ENCODE peak calls at places on chromosomes 3 and 15, in five cellular contexts. One of them, this sample, is unnamed.

GRCh38 chr3:159764211-159765024 is 224.2 kb upstream of the IL12A start:
- DNase-seq in GM13976: peak; percentile 59
- DNase-seq in Calu3: no peak
- DNase-seq in substantia nigra: no peak
- DNase-seq in H54: peak; percentile 70
- DNase-seq in this sample: peak; percentile 56

GRCh38 chr3:141336672-141337522 is 31.4 kb upstream of the ZBTB38 start:
- DNase-seq in GM13976: peak; percentile 76
- DNase-seq in Calu3: no peak
- DNase-seq in substantia nigra: no peak
- DNase-seq in H54: peak; percentile 35
- DNase-seq in this sample: peak; percentile 47

GRCh38 chr15:41829959-41830646 is 2.2 kb downstream of the JMJD7 start:
- DNase-seq in GM13976: no peak
- DNase-seq in Calu3: no peak
- DNase-seq in substantia nigra: no peak
- DNase-seq in H54: no peak
- DNase-seq in this sample: no peak

GRCh38 chr3:9887478-9887877 is 2.9 kb upstream of the JAGN1 start:
- DNase-seq in GM13976: no peak
- DNase-seq in Calu3: no peak
- DNase-seq in substantia nigra: no peak
- DNase-seq in H54: no peak
- DNase-seq in this sample: no peak

GRCh38 chr15:58043192-58043903 is 22.2 kb downstream of the ALDH1A2 start:
- DNase-seq in GM13976: no peak
- DNase-seq in Calu3: peak; percentile 65
- DNase-seq in substantia nigra: no peak
- DNase-seq in H54: no peak
- DNase-seq in this sample: peak; percentile 38

GRCh38 chr3:141845407-141846049 is 30.9 kb upstream of the ATP1B3 start:
- DNase-seq in GM13976: no peak
- DNase-seq in Calu3: no peak
- DNase-seq in substantia nigra: no peak
- DNase-seq in H54: no peak
- DNase-seq in this sample: no peak

GRCh38 chr3:48685293-48685602 is 467 bp downstream of the NCKIPSD start:
- DNase-seq in GM13976: no peak
- DNase-seq in Calu3: no peak
- DNase-seq in substantia nigra: no peak
- DNase-seq in H54: no peak
- DNase-seq in this sample: no peak

GRCh38 chr3:170725285-170725731 is 139.4 kb upstream of the SLC7A14 start:
- DNase-seq in GM13976: no peak
- DNase-seq in Calu3: no peak
- DNase-seq in substantia nigra: no peak
- DNase-seq in H54: no peak
- DNase-seq in this sample: no peak

GRCh38 chr15:42832577-42832976 is 88.0 kb downstream of the TTBK2 start:
- DNase-seq in GM13976: no peak
- DNase-seq in Calu3: peak; percentile 27
- DNase-seq in substantia nigra: no peak
- DNase-seq in H54: peak; percentile 32
- DNase-seq in this sample: no peak

GRCh38 chr3:106457278-106458210 is 588.7 kb upstream of the CBLB start:
- DNase-seq in GM13976: peak; percentile 36
- DNase-seq in Calu3: no peak
- DNase-seq in substantia nigra: no peak
- DNase-seq in H54: peak; percentile 22
- DNase-seq in this sample: peak; percentile 63

GRCh38 chr3:196976891-196977420 is 8.3 kb upstream of the PIGZ start:
- DNase-seq in GM13976: no peak
- DNase-seq in Calu3: no peak
- DNase-seq in substantia nigra: no peak
- DNase-seq in H54: no peak
- DNase-seq in this sample: no peak

GRCh38 chr3:157718835-157719234 is 215.6 kb upstream of the VEPH1 start:
- DNase-seq in GM13976: no peak
- DNase-seq in Calu3: no peak
- DNase-seq in substantia nigra: no peak
- DNase-seq in H54: no peak
- DNase-seq in this sample: no peak

GRCh38 chr3:37862219-37862711 is 585 bp downstream of the CTDSPL start:
- DNase-seq in GM13976: no peak
- DNase-seq in Calu3: peak; percentile 41
- DNase-seq in substantia nigra: no peak
- DNase-seq in H54: peak; percentile 28
- DNase-seq in this sample: no peak

GRCh38 chr3:15861163-15861562 is 63.4 kb upstream of the ANKRD28 start:
- DNase-seq in GM13976: no peak
- DNase-seq in Calu3: no peak
- DNase-seq in substantia nigra: no peak
- DNase-seq in H54: no peak
- DNase-seq in this sample: no peak

GRCh38 chr3:72694398-72694797 is 153.8 kb downstream of the SHQ1 start:
- DNase-seq in GM13976: no peak
- DNase-seq in Calu3: no peak
- DNase-seq in substantia nigra: no peak
- DNase-seq in H54: peak; percentile 12
- DNase-seq in this sample: no peak

GRCh38 chr3:138317687-138318086 is 12.0 kb downstream of the NME9 start:
- DNase-seq in GM13976: no peak
- DNase-seq in Calu3: no peak
- DNase-seq in substantia nigra: no peak
- DNase-seq in H54: no peak
- DNase-seq in this sample: no peak

GRCh38 chr3:124281453-124282316 is 289.8 kb upstream of the ROPN1 start:
- DNase-seq in GM13976: peak; percentile 33
- DNase-seq in Calu3: peak; percentile 39
- DNase-seq in substantia nigra: no peak
- DNase-seq in H54: peak; percentile 34
- DNase-seq in this sample: peak; percentile 40

GRCh38 chr15:61228025-61228901 is 839 bp downstream of the RORA start:
- DNase-seq in GM13976: peak; percentile 22
- DNase-seq in Calu3: no peak
- DNase-seq in substantia nigra: no peak
- DNase-seq in H54: no peak
- DNase-seq in this sample: no peak

GRCh38 chr3:57046120-57046519 is 14.3 kb upstream of the SPATA12 start:
- DNase-seq in GM13976: no peak
- DNase-seq in Calu3: no peak
- DNase-seq in substantia nigra: no peak
- DNase-seq in H54: no peak
- DNase-seq in this sample: no peak

GRCh38 chr15:65917936-65918335 is 48.6 kb downstream of the RAB11A start:
- DNase-seq in GM13976: no peak
- DNase-seq in Calu3: no peak
- DNase-seq in substantia nigra: no peak
- DNase-seq in H54: no peak
- DNase-seq in this sample: no peak

GRCh38 chr15:98779463-98780071 is 131.2 kb downstream of the IGF1R start:
- DNase-seq in GM13976: peak; percentile 70
- DNase-seq in Calu3: peak; percentile 87
- DNase-seq in substantia nigra: no peak
- DNase-seq in H54: peak; percentile 54
- DNase-seq in this sample: peak; percentile 74

GRCh38 chr15:90221251-90221900 is 12.4 kb downstream of the CIB1 start:
- DNase-seq in GM13976: peak; percentile 82
- DNase-seq in Calu3: peak; percentile 85
- DNase-seq in substantia nigra: peak; percentile 73
- DNase-seq in H54: peak; percentile 65
- DNase-seq in this sample: peak; percentile 72

GRCh38 chr15:42675021-42675420 is 61.9 kb downstream of the CDAN1 start:
- DNase-seq in GM13976: no peak
- DNase-seq in Calu3: no peak
- DNase-seq in substantia nigra: no peak
- DNase-seq in H54: no peak
- DNase-seq in this sample: no peak

GRCh38 chr3:30689202-30689641 is 82.8 kb downstream of the TGFBR2 start:
- DNase-seq in GM13976: no peak
- DNase-seq in Calu3: peak; percentile 40
- DNase-seq in substantia nigra: no peak
- DNase-seq in H54: peak; percentile 42
- DNase-seq in this sample: peak; percentile 7